ENCODE peak calls at places on chromosomes 7 and 10, in ten cellular contexts. Q is AG09309, B is A549, S is hepatocyte, M is HFF-Myc, Z is A673, F is cardiac fibroblast, C is AG10803, W is brain microvascular endothelial cell, L is fibroblast of lung. J is an unnamed sample.

GRCh38 chr7:51123322-51124021 is 193.1 kb downstream of the COBL start:
- DNase-seq in F (peak), W (peak), S (no peak), L (peak), B (peak), C (peak), Q (peak), Z (no peak), M (peak), J (peak)

GRCh38 chr7:11540271-11540761 is 291.7 kb downstream of the THSD7A start:
- DNase-seq in S (peak), W (no peak), M (peak), Z (peak), L (peak), C (peak), F (peak), B (no peak), Q (no peak), J (peak)

GRCh38 chr10:47264797-47265281 is 35.2 kb upstream of the GDF10 start:
- DNase-seq in S (no peak), M (no peak), C (no peak), Z (no peak), F (no peak), Q (no peak), W (no peak), L (no peak), B (no peak), J (no peak)

GRCh38 chr7:28405662-28406061 is 6.7 kb upstream of the CREB5 start:
- DNase-seq in S (peak), Q (peak), L (peak), W (peak), F (peak), M (peak), B (peak), C (peak), Z (peak), J (peak)

GRCh38 chr7:108158766-108159165 is 28.6 kb upstream of the LAMB4 start:
- DNase-seq in W (no peak), B (no peak), F (peak), Z (no peak), M (no peak), S (no peak), C (no peak), L (no peak), Q (no peak), J (peak)

GRCh38 chr7:65459438-65459837 is 85.8 kb downstream of the ZNF92 start:
- DNase-seq in Z (no peak), L (no peak), W (no peak), M (no peak), F (no peak), Q (no peak), B (no peak), S (no peak), C (no peak), J (no peak)

GRCh38 chr10:113920819-113921345 is 66.4 kb downstream of the NHLRC2 start:
- DNase-seq in B (no peak), W (no peak), Q (no peak), M (no peak), L (no peak), F (no peak), Z (no peak), C (no peak), S (no peak), J (no peak)

GRCh38 chr10:75532253-75532924 is 101.0 kb downstream of the LRMDA start:
- DNase-seq in Q (no peak), F (no peak), B (peak), S (no peak), C (peak), M (no peak), W (peak), L (peak), Z (no peak), J (peak)

GRCh38 chr7:140542226-140542625 is 62.9 kb upstream of the MKRN1 start:
- DNase-seq in F (peak), Q (no peak), Z (no peak), B (peak), L (peak), C (peak), S (no peak), M (no peak), W (peak), J (peak)

GRCh38 chr10:116271593-116272496 is 1.2 kb downstream of the GFRA1 start:
- DNase-seq in B (no peak), Z (no peak), C (no peak), F (peak), M (no peak), S (peak), L (peak), Q (no peak), W (no peak), J (no peak)

GRCh38 chr10:62373639-62373994 is 552 bp upstream of the ZNF365 start:
- DNase-seq in M (no peak), W (no peak), Q (no peak), Z (no peak), S (no peak), B (no peak), L (no peak), F (no peak), C (no peak), J (no peak)

GRCh38 chr10:43122096-43122495 is 16.1 kb upstream of the CSGALNACT2 start:
- DNase-seq in F (no peak), Z (no peak), L (no peak), S (no peak), W (no peak), M (no peak), B (no peak), Q (no peak), C (no peak), J (no peak)

GRCh38 chr10:59557052-59557451 is 152.6 kb downstream of the SLC16A9 start:
- DNase-seq in Z (peak), M (no peak), S (no peak), B (no peak), Q (no peak), L (peak), C (no peak), F (peak), W (no peak), J (no peak)

GRCh38 chr7:20895563-20895962 is 108.9 kb upstream of the SP8 start:
- DNase-seq in Q (no peak), F (no peak), W (no peak), B (no peak), S (no peak), C (no peak), Z (no peak), L (no peak), M (no peak), J (no peak)

GRCh38 chr7:7385421-7385820 is 150.3 kb downstream of the COL28A1 start:
- DNase-seq in Q (no peak), S (no peak), B (no peak), C (no peak), L (no peak), M (no peak), F (no peak), Z (no peak), W (no peak), J (peak)

GRCh38 chr10:116470768-116471415 is 43.2 kb downstream of the PNLIPRP3 start:
- DNase-seq in Q (no peak), Z (peak), B (peak), F (no peak), S (peak), W (peak), L (no peak), C (peak), M (peak), J (no peak)

GRCh38 chr7:153524070-153524601 is 528.1 kb upstream of the DPP6 start:
- DNase-seq in M (no peak), F (no peak), B (no peak), S (no peak), C (no peak), W (no peak), Q (no peak), L (no peak), Z (no peak), J (no peak)

GRCh38 chr10:47421057-47421952 is 37.2 kb upstream of the ZNF488 start:
- DNase-seq in M (no peak), C (peak), L (peak), Z (no peak), S (no peak), W (peak), F (peak), B (no peak), Q (peak), J (peak)

GRCh38 chr10:95872158-95872711 is 35.5 kb upstream of the CC2D2B start:
- DNase-seq in S (no peak), W (no peak), M (no peak), L (no peak), B (no peak), Q (no peak), F (no peak), Z (no peak), C (no peak), J (no peak)
- TF ChIP-seq CTCF in S (no peak), W (no peak), M (no peak), L (no peak), B (no peak), Q (no peak), F (no peak), Z (no peak), C (no peak), J (no peak)

DNA sequence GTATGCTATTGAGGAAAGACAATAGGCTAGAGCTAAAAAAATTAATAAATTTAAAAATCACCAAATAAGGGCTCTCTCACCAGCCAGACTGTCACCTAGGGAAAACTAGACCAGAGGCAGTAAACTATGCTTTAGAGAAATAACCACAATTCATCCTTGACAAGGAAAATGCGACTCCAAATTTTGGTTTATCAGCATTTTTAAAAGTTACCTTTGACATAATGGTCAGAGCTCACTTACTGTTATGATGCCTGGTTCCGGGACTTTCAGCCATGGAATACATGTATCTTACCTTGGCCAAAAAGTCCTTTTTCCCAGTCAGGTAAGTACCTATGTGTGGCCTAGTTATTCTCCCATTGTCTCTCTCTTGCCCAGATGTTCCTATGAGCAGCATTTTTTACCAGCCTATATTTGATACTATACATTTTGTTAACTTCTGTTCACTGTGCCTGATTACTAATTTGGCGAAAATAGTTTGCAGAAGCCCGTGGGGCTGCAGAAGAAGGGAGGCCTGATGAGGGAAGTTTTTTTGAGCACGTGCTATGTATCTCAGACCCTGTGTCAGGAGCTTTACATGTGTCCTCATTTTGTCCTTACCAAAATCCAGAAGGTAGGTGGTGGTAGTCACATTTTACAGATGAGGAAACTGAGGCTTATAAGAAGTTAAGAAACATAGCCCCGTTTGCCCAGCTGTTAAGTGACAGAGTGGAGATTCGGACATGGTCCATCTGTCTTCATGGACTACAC is 149.7 kb downstream of the CELF2 start:
- DNase-seq in Q (no peak), W (no peak), S (no peak), B (no peak), M (no peak), L (no peak), F (no peak), Z (no peak), C (no peak), J (no peak)
- H3K4me3 ChIP-seq in Q (no peak), W (no peak), S (no peak), B (no peak), M (peak), L (no peak), F (no peak), Z (no peak), C (no peak), J (no peak)

GRCh38 chr10:96626795-96627194 is 40.0 kb upstream of the TM9SF3 start:
- DNase-seq in Q (no peak), F (no peak), W (no peak), Z (peak), L (no peak), C (no peak), M (no peak), S (no peak), B (peak), J (no peak)
- TF ChIP-seq CTCF in Q (no peak), F (no peak), W (peak), Z (peak), L (no peak), C (no peak), M (peak), S (no peak), B (no peak), J (peak)

GRCh38 chr7:137684776-137685175 is 162.0 kb downstream of the DGKI start:
- DNase-seq in M (no peak), Z (no peak), C (no peak), B (no peak), L (no peak), W (no peak), Q (no peak), S (no peak), F (peak), J (no peak)
- H3K4me3 ChIP-seq in M (no peak), Z (no peak), C (no peak), B (no peak), L (no peak), W (no peak), Q (no peak), S (no peak), F (no peak), J (no peak)

GRCh38 chr10:121974535-121975294 is at the start of gene NSMCE4A:
- DNase-seq in L (peak), B (peak), M (no peak), Z (peak), F (peak), S (peak), W (peak), Q (no peak), C (peak), J (peak)
- TF ChIP-seq CTCF in L (peak), B (peak), M (no peak), Z (peak), F (no peak), S (no peak), W (no peak), Q (peak), C (no peak), J (no peak)

GRCh38 chr10:132570771-132571564 is 33.4 kb downstream of the INPP5A start:
- DNase-seq in B (no peak), M (no peak), S (no peak), W (no peak), L (no peak), C (no peak), Q (no peak), Z (no peak), F (no peak), J (no peak)

GRCh38 chr10:132570265-132570664 is 32.7 kb downstream of the INPP5A start:
- DNase-seq in B (no peak), S (no peak), W (no peak), M (no peak), Z (no peak), C (no peak), L (no peak), F (no peak), Q (no peak), J (no peak)

GRCh38 chr10:132574288-132574687 is 36.7 kb downstream of the INPP5A start:
- DNase-seq in W (no peak), Z (no peak), F (no peak), C (no peak), Q (no peak), L (no peak), M (no peak), S (no peak), B (no peak), J (no peak)

GRCh38 chr10:132572545-132572937 is 35.0 kb downstream of the INPP5A start:
- DNase-seq in M (no peak), Q (no peak), B (peak), L (peak), C (peak), F (peak), Z (no peak), W (peak), S (no peak), J (no peak)

DNA sequence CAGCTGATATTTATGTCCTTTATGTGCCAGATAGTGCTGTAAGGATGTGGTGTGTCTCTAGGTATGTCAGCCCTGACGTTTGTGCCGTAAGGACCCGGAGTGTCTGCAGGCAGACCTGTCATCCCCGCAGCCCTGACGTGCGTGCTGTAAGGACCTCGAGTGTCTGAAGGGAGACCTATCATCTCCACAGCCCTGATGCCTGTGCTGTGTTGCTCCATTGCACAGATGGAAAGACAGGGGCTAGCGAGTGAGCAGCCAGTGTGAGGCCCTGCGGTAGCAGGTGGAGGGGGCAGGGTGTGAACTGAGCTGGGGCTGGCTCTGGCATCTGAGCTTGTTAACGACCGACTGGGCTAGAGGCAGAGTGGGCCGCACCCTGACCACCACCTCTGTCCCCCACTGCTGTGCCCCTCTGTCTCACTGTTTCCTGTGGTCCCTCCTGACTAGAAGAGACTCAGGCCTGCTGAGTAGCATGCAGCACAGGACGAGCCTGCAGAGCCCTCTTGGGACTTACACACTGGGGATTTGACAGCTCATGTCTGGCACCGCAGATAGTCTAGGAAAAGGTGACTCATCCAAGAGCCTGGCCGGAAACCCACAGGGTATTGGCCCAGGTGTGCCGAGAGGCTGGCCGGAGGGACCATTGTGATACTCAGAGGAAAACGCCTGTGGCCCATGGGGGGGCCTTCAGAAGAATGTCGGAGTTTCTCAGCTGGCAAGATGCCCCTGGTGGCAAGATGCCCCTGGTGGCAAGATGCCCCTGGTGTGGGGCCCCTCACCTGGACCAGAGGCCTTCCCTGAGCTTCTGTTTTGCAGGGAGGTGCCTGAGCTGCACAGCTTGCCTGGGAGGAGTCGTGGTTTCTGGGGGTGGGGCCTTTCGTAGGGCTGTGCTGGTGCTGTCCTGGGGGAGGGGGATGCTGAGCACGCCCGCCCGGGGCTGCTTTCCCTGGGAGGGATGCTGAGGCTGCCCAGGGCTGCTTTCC is 34.3 kb downstream of the INPP5A start:
- DNase-seq in S (peak), W (peak), L (peak), M (peak), B (peak), C (peak), F (peak), Q (peak), Z (peak), J (peak)
- H3K4me3 ChIP-seq in S (no peak), W (no peak), L (no peak), M (no peak), B (no peak), C (no peak), F (no peak), Q (no peak), Z (no peak), J (no peak)

GRCh38 chr7:17991866-17992648 is 35.6 kb downstream of the PRPS1L1 start:
- DNase-seq in S (no peak), Q (no peak), B (no peak), L (no peak), W (no peak), F (peak), Z (no peak), C (no peak), M (no peak), J (peak)
- TF ChIP-seq CTCF in S (peak), Q (peak), B (no peak), L (peak), W (peak), F (peak), Z (peak), C (peak), M (peak), J (peak)

GRCh38 chr7:121041516-121042148 is 53.1 kb downstream of the CPED1 start:
- DNase-seq in C (no peak), L (peak), W (peak), M (no peak), S (no peak), Z (no peak), B (no peak), F (no peak), Q (no peak), J (peak)
- H3K4me3 ChIP-seq in C (no peak), L (no peak), W (no peak), M (no peak), S (no peak), Z (no peak), B (no peak), F (no peak), Q (no peak), J (no peak)

GRCh38 chr7:142459557-142459963 is 201.7 kb upstream of the PRSS58 start:
- DNase-seq in F (peak), L (peak), W (peak), Z (peak), S (peak), C (peak), Q (peak), B (peak), M (peak), J (peak)
- TF ChIP-seq CTCF in F (peak), L (peak), W (peak), Z (peak), S (peak), C (peak), Q (peak), B (peak), M (peak), J (peak)

GRCh38 chr7:113086928-113087277 is 276 bp upstream of the GPR85 start:
- DNase-seq in M (no peak), C (no peak), W (no peak), F (no peak), S (no peak), L (no peak), Z (no peak), Q (no peak), B (no peak), J (no peak)
- H3K4me3 ChIP-seq in M (peak), C (peak), W (peak), F (peak), S (peak), L (peak), Z (peak), Q (peak), B (peak), J (peak)